ENCODE peak calls at places on chromosomes 2 and 18, in nine cellular contexts. One of them, this sample, is unnamed.
A peak's percentile ranks its signal among the peaks of the same experiment; 100 is the strongest.

GRCh38 chr2:51003345-51004192 is 28.4 kb downstream of the NRXN1 start:
- DNase-seq in heart left ventricle: no peak
- DNase-seq in right lobe of liver: no peak
- DNase-seq in HFF-Myc: no peak
- DNase-seq in GM12865: no peak
- DNase-seq in GM12878: no peak
- DNase-seq in astrocyte: peak; percentile 18
- DNase-seq in astrocyte of the spinal cord: no peak
- DNase-seq in Peyer's patch: no peak
- DNase-seq in this sample: no peak

GRCh38 chr2:42918671-42919335 is 126.4 kb upstream of the HAAO start:
- DNase-seq in astrocyte: no peak
- DNase-seq in Peyer's patch: no peak
- DNase-seq in right lobe of liver: no peak
- DNase-seq in heart left ventricle: no peak
- DNase-seq in GM12865: no peak
- DNase-seq in GM12878: no peak
- DNase-seq in astrocyte of the spinal cord: no peak
- DNase-seq in HFF-Myc: no peak
- DNase-seq in this sample: no peak

GRCh38 chr2:9311488-9311887 is 104.9 kb downstream of the ASAP2 start:
- DNase-seq in Peyer's patch: no peak
- DNase-seq in heart left ventricle: peak; percentile 64
- DNase-seq in astrocyte of the spinal cord: peak; percentile 84
- DNase-seq in right lobe of liver: no peak
- DNase-seq in GM12865: no peak
- DNase-seq in HFF-Myc: no peak
- DNase-seq in astrocyte: peak; percentile 92
- DNase-seq in GM12878: no peak
- DNase-seq in this sample: no peak

GRCh38 chr2:28567076-28567471 is 71.2 kb downstream of the PLB1 start:
- DNase-seq in HFF-Myc: no peak
- DNase-seq in GM12865: peak; percentile 32
- DNase-seq in astrocyte of the spinal cord: no peak
- DNase-seq in astrocyte: no peak
- DNase-seq in right lobe of liver: no peak
- DNase-seq in heart left ventricle: no peak
- DNase-seq in Peyer's patch: no peak
- DNase-seq in GM12878: no peak
- DNase-seq in this sample: peak; percentile 22

GRCh38 chr2:170462433-170463205 is 252.5 kb upstream of the SP5 start:
- DNase-seq in astrocyte: no peak
- DNase-seq in right lobe of liver: peak; percentile 65
- DNase-seq in heart left ventricle: no peak
- DNase-seq in GM12878: no peak
- DNase-seq in HFF-Myc: no peak
- DNase-seq in GM12865: peak; percentile 2
- DNase-seq in Peyer's patch: no peak
- DNase-seq in astrocyte of the spinal cord: no peak
- DNase-seq in this sample: no peak

GRCh38 chr2:157173740-157174184 is 83.7 kb upstream of the GALNT5 start:
- DNase-seq in GM12865: no peak
- DNase-seq in right lobe of liver: no peak
- DNase-seq in astrocyte: peak; percentile 100
- DNase-seq in heart left ventricle: no peak
- DNase-seq in astrocyte of the spinal cord: peak; percentile 98
- DNase-seq in GM12878: no peak
- DNase-seq in Peyer's patch: no peak
- DNase-seq in HFF-Myc: peak; percentile 100
- DNase-seq in this sample: no peak

GRCh38 chr2:28810384-28811285 is at the start of gene SPDYA:
- DNase-seq in HFF-Myc: peak; percentile 22
- DNase-seq in GM12878: no peak
- DNase-seq in heart left ventricle: peak; percentile 77
- DNase-seq in astrocyte of the spinal cord: peak; percentile 70
- DNase-seq in GM12865: peak; percentile 83
- DNase-seq in astrocyte: peak; percentile 45
- DNase-seq in right lobe of liver: peak; percentile 60
- DNase-seq in Peyer's patch: peak; percentile 86
- DNase-seq in this sample: peak; percentile 71

GRCh38 chr2:1769703-1770422 is 25.5 kb upstream of the PXDN start:
- DNase-seq in HFF-Myc: peak; percentile 25
- DNase-seq in GM12865: peak; percentile 47
- DNase-seq in Peyer's patch: peak; percentile 62
- DNase-seq in heart left ventricle: peak; percentile 58
- DNase-seq in astrocyte of the spinal cord: peak; percentile 62
- DNase-seq in right lobe of liver: peak; percentile 73
- DNase-seq in astrocyte: peak; percentile 25
- DNase-seq in GM12878: no peak
- DNase-seq in this sample: no peak

GRCh38 chr2:43758738-43759137 is 15.1 kb upstream of the DYNC2LI1 start:
- DNase-seq in GM12878: no peak
- DNase-seq in astrocyte: peak; percentile 72
- DNase-seq in HFF-Myc: no peak
- DNase-seq in Peyer's patch: no peak
- DNase-seq in astrocyte of the spinal cord: no peak
- DNase-seq in GM12865: no peak
- DNase-seq in right lobe of liver: no peak
- DNase-seq in heart left ventricle: peak; percentile 54
- DNase-seq in this sample: no peak

GRCh38 chr2:168314236-168314635 is 66.8 kb upstream of the STK39 start:
- DNase-seq in astrocyte: no peak
- DNase-seq in HFF-Myc: no peak
- DNase-seq in Peyer's patch: no peak
- DNase-seq in astrocyte of the spinal cord: no peak
- DNase-seq in GM12865: no peak
- DNase-seq in heart left ventricle: no peak
- DNase-seq in GM12878: no peak
- DNase-seq in right lobe of liver: no peak
- DNase-seq in this sample: no peak

GRCh38 chr2:48912110-48912509 is 156.6 kb upstream of the LHCGR start:
- DNase-seq in astrocyte of the spinal cord: no peak
- DNase-seq in Peyer's patch: no peak
- DNase-seq in GM12865: no peak
- DNase-seq in astrocyte: no peak
- DNase-seq in GM12878: no peak
- DNase-seq in right lobe of liver: no peak
- DNase-seq in HFF-Myc: no peak
- DNase-seq in heart left ventricle: no peak
- DNase-seq in this sample: no peak

GRCh38 chr2:28588231-28588725 is 92.4 kb downstream of the PLB1 start:
- DNase-seq in GM12878: no peak
- DNase-seq in astrocyte: no peak
- DNase-seq in heart left ventricle: no peak
- DNase-seq in HFF-Myc: no peak
- DNase-seq in right lobe of liver: no peak
- DNase-seq in astrocyte of the spinal cord: no peak
- DNase-seq in GM12865: peak; percentile 16
- DNase-seq in Peyer's patch: no peak
- DNase-seq in this sample: no peak

GRCh38 chr2:241762321-241762932 is 14.2 kb upstream of the GAL3ST2 start:
- DNase-seq in astrocyte: no peak
- DNase-seq in GM12878: no peak
- DNase-seq in HFF-Myc: no peak
- DNase-seq in astrocyte of the spinal cord: no peak
- DNase-seq in Peyer's patch: peak; percentile 53
- DNase-seq in right lobe of liver: no peak
- DNase-seq in heart left ventricle: no peak
- DNase-seq in GM12865: no peak
- DNase-seq in this sample: no peak

GRCh38 chr2:156657809-156658208 is 221.6 kb downstream of the GPD2 start:
- DNase-seq in HFF-Myc: no peak
- DNase-seq in right lobe of liver: no peak
- DNase-seq in GM12878: no peak
- DNase-seq in heart left ventricle: no peak
- DNase-seq in GM12865: no peak
- DNase-seq in Peyer's patch: no peak
- DNase-seq in astrocyte: no peak
- DNase-seq in astrocyte of the spinal cord: no peak
- DNase-seq in this sample: no peak

GRCh38 chr18:37484893-37485834 is 80.4 kb downstream of the CELF4 start:
- DNase-seq in GM12878: no peak
- DNase-seq in HFF-Myc: no peak
- DNase-seq in heart left ventricle: no peak
- DNase-seq in GM12865: peak; percentile 4
- DNase-seq in astrocyte of the spinal cord: no peak
- DNase-seq in Peyer's patch: no peak
- DNase-seq in astrocyte: no peak
- DNase-seq in right lobe of liver: no peak
- DNase-seq in this sample: no peak

DNA sequence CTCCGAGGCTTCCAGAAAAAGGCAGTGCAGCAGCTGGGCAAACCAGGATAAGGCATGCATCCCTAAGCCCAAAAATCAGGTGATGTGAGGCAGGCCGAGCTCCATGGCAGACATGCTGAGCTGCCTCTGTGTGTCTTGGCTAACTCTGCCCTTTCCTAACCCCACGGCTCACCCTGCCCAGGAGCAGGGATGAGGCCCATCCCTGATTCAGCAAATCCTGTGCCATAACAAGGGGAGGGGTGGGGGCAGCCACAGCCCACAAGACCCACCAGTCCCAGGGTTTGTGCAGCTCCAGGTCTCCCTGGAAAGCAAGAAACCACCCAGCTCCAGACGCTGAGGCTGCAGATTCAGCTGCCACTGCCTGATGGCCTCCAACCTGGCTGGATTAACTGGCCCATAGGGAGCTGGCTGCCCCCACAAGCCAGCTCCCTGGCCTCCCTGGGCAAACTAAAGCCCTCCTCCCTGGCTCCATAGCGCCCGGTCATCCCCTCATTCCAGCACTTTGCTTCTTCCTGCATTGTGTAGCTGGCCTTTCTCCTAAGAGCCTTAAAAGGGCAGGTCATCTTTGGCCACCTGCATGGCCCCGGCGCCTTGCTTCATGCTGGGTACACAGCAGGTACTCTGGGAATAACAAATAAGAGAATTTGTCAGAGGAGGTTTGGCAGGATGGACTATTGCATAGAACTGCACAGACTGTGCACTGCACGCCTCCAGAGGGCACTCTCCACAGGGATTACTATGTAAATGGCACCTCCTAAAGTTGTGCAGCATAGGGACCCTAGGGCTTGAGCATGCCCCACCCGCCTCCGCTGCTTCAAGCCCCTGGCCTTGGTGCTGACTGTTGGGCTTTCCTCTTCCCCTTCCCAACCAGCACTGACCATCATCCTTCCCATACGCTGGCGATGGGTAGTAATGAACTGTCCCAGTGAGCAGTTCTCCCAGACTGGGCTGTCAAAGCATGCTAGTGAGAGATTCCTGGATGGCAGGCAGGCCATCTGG is 10.7 kb downstream of the STEAP3 start:
- DNase-seq in right lobe of liver: no peak
- DNase-seq in Peyer's patch: no peak
- DNase-seq in GM12878: no peak
- DNase-seq in astrocyte of the spinal cord: peak; percentile 32
- DNase-seq in HFF-Myc: no peak
- DNase-seq in astrocyte: no peak
- DNase-seq in heart left ventricle: no peak
- DNase-seq in GM12865: peak; percentile 32
- DNase-seq in this sample: no peak
- TF ChIP-seq CTCF in right lobe of liver: no peak
- TF ChIP-seq CTCF in Peyer's patch: no peak
- TF ChIP-seq CTCF in GM12878: peak; percentile 46
- TF ChIP-seq CTCF in astrocyte of the spinal cord: peak; percentile 56
- TF ChIP-seq CTCF in HFF-Myc: peak; percentile 51
- TF ChIP-seq CTCF in astrocyte: peak; percentile 22
- TF ChIP-seq CTCF in heart left ventricle: peak; percentile 5
- TF ChIP-seq CTCF in GM12865: peak; percentile 30
- TF ChIP-seq CTCF in this sample: no peak

GRCh38 chr2:176079285-176079830 is 4.4 kb downstream of the EVX2 start:
- DNase-seq in GM12865: no peak
- DNase-seq in Peyer's patch: no peak
- DNase-seq in right lobe of liver: no peak
- DNase-seq in HFF-Myc: no peak
- DNase-seq in heart left ventricle: no peak
- DNase-seq in GM12878: no peak
- DNase-seq in astrocyte: no peak
- DNase-seq in astrocyte of the spinal cord: no peak
- DNase-seq in this sample: no peak
- TF ChIP-seq CTCF in GM12865: no peak
- TF ChIP-seq CTCF in Peyer's patch: no peak
- TF ChIP-seq CTCF in right lobe of liver: no peak
- TF ChIP-seq CTCF in HFF-Myc: no peak
- TF ChIP-seq CTCF in heart left ventricle: no peak
- TF ChIP-seq CTCF in GM12878: no peak
- TF ChIP-seq CTCF in astrocyte: no peak
- TF ChIP-seq CTCF in astrocyte of the spinal cord: no peak
- TF ChIP-seq CTCF in this sample: no peak

DNA sequence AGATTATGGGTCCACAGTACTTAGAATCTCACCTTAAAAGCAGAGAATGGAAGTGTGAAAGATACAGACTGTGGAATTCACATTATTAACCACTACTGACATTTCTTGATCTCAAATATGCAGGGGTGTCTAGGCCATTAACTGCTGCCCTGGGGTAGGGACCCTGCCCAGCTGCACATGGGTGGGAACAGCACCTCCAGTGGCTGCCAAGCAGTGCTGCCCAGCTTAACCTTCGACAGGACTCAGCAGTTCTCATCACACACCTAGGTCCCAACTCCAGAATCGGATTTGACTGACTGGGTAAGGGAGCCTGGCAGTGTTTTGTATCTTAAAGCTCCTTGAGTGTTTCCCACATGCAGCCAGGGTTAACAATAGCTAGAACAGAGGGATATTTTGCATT is 14.9 kb downstream of the ERFE start:
- DNase-seq in astrocyte of the spinal cord: no peak
- DNase-seq in right lobe of liver: no peak
- DNase-seq in heart left ventricle: no peak
- DNase-seq in Peyer's patch: no peak
- DNase-seq in astrocyte: no peak
- DNase-seq in GM12865: no peak
- DNase-seq in GM12878: no peak
- DNase-seq in HFF-Myc: no peak
- DNase-seq in this sample: no peak
- TF ChIP-seq CTCF in astrocyte of the spinal cord: peak; percentile 43
- TF ChIP-seq CTCF in right lobe of liver: no peak
- TF ChIP-seq CTCF in heart left ventricle: no peak
- TF ChIP-seq CTCF in Peyer's patch: no peak
- TF ChIP-seq CTCF in astrocyte: no peak
- TF ChIP-seq CTCF in GM12865: peak; percentile 26
- TF ChIP-seq CTCF in GM12878: peak; percentile 27
- TF ChIP-seq CTCF in HFF-Myc: no peak
- TF ChIP-seq CTCF in this sample: no peak

DNA sequence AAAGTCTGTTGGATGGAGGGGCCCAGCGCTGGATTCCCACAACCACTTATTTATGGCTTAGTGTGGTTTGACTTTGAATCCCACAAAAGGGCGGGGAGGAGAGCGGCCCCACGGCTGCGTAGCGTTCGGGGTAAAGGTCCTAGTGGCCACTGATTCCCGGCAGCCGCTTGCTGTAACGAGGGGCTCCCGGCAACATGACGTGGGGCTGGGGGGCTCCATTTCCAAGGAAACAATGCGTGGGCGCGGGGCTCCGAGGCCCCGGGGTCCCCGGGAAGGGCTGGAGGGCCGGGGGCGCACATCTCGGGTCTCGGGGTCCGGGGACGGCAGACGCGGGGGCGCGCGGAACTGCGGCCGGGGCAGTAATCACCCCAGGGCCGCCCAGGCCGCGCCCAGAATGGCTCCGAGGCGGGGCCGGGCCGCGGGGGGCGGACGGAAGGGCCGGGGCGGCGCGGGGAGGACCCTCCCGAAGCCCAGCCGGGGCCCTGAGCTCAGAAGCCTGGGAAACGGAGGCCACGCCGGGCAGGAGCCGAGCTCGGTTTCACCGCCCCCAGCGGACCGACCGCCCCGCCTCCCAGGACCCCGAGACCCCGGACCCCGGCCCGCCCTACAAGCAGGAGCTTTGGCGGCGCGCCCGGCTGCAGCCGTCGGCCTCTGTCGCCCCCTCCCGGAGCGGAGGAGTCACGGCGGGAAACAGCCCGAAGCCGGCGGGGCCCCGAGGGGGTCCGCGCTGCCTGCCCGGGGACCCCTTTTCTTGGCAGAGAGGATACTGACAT is 11.9 kb upstream of the MLPH start:
- DNase-seq in Peyer's patch: peak; percentile 88
- DNase-seq in astrocyte of the spinal cord: peak; percentile 93
- DNase-seq in heart left ventricle: peak; percentile 90
- DNase-seq in GM12878: no peak
- DNase-seq in HFF-Myc: no peak
- DNase-seq in astrocyte: peak; percentile 70
- DNase-seq in right lobe of liver: peak; percentile 81
- DNase-seq in GM12865: peak; percentile 74
- DNase-seq in this sample: peak; percentile 89
- TF ChIP-seq CTCF in Peyer's patch: peak; percentile 83
- TF ChIP-seq CTCF in astrocyte of the spinal cord: peak; percentile 80
- TF ChIP-seq CTCF in heart left ventricle: peak; percentile 91
- TF ChIP-seq CTCF in GM12878: peak; percentile 91
- TF ChIP-seq CTCF in HFF-Myc: peak; percentile 77
- TF ChIP-seq CTCF in astrocyte: peak; percentile 36
- TF ChIP-seq CTCF in right lobe of liver: peak; percentile 89
- TF ChIP-seq CTCF in GM12865: peak; percentile 92
- TF ChIP-seq CTCF in this sample: peak; percentile 27

This sample was measured in activated B cell treated with CpG ODN at 0.5 μM for 24 hours.